ENCODE peak calls at places on chromosomes 1 and 21, in nine cellular contexts. T, U, I, E, J, Y, A, M and V are unnamed samples.

GRCh38 chr21:41112740-41113692 is 54.9 kb upstream of the BACE2 start:
- DNase-seq in T (peak; percentile 33), U (no peak), I (no peak), E (peak; percentile 54), J (peak; percentile 67), Y (no peak), A (peak; percentile 94), M (no peak), V (peak; percentile 70)

GRCh38 chr1:1359316-1359667 is 937 bp upstream of the MXRA8 start:
- DNase-seq in T (peak; percentile 47), U (no peak), I (no peak), E (no peak), J (peak; percentile 83), Y (no peak), A (peak; percentile 80), M (peak; percentile 60), V (peak; percentile 84)

GRCh38 chr1:150321826-150322166 is 463 bp downstream of the PRPF3 start:
- DNase-seq in T (no peak), U (no peak), I (peak; percentile 31), E (no peak), J (no peak), Y (no peak), A (no peak), M (no peak), V (no peak)

GRCh38 chr1:1359668-1360468 is 1.5 kb upstream of the MXRA8 start:
- DNase-seq in T (no peak), U (peak; percentile 37), I (no peak), E (no peak), J (peak; percentile 39), Y (peak; percentile 80), A (peak; percentile 61), M (no peak), V (peak; percentile 87)

GRCh38 chr1:30615816-30616590 is 107.4 kb downstream of the MATN1 start:
- DNase-seq in T (no peak), U (no peak), I (no peak), E (no peak), J (no peak), Y (no peak), A (no peak), M (no peak), V (no peak)

GRCh38 chr21:31730687-31731111 is 1.2 kb downstream of the SCAF4 start:
- DNase-seq in T (no peak), U (no peak), I (no peak), E (no peak), J (peak; percentile 44), Y (no peak), A (no peak), M (no peak), V (peak; percentile 40)

GRCh38 chr1:183096351-183096750 is 73.1 kb downstream of the LAMC1 start:
- DNase-seq in T (no peak), U (no peak), I (no peak), E (no peak), J (no peak), Y (no peak), A (no peak), M (no peak), V (no peak)

GRCh38 chr21:14875704-14876364 is 189.0 kb downstream of the NRIP1 start:
- DNase-seq in T (no peak), U (no peak), I (no peak), E (no peak), J (peak; percentile 64), Y (no peak), A (no peak), M (no peak), V (no peak)

GRCh38 chr1:6080469-6080868 is 34.8 kb downstream of the KCNAB2 start:
- DNase-seq in T (no peak), U (peak; percentile 63), I (no peak), E (no peak), J (no peak), Y (no peak), A (no peak), M (no peak), V (no peak)

GRCh38 chr1:235078927-235079381 is 49.7 kb downstream of the TOMM20 start:
- DNase-seq in T (no peak), U (no peak), I (no peak), E (no peak), J (peak; percentile 46), Y (no peak), A (no peak), M (no peak), V (peak; percentile 27)

GRCh38 chr1:210687582-210688279 is 359.0 kb downstream of the HHAT start:
- DNase-seq in T (no peak), U (no peak), I (no peak), E (no peak), J (no peak), Y (no peak), A (no peak), M (no peak), V (no peak)

GRCh38 chr1:3130268-3130667 is 61.3 kb downstream of the PRDM16 start:
- DNase-seq in T (no peak), U (no peak), I (no peak), E (no peak), J (no peak), Y (no peak), A (no peak), M (no peak), V (no peak)

GRCh38 chr1:206797534-206798383 is 25.5 kb upstream of the IL10 start:
- DNase-seq in T (no peak), U (no peak), I (no peak), E (no peak), J (no peak), Y (no peak), A (no peak), M (no peak), V (peak; percentile 19)

GRCh38 chr1:240094043-240094722 is 2.5 kb downstream of the FMN2 start:
- DNase-seq in T (no peak), U (no peak), I (no peak), E (no peak), J (no peak), Y (no peak), A (no peak), M (no peak), V (no peak)

GRCh38 chr1:51569284-51570062 is 47.4 kb upstream of the OSBPL9 start:
- DNase-seq in T (peak; percentile 30), U (no peak), I (no peak), E (no peak), J (peak; percentile 71), Y (no peak), A (peak; percentile 59), M (peak; percentile 77), V (peak; percentile 81)

GRCh38 chr1:113678159-113678469 is 81.2 kb downstream of the PHTF1 start:
- DNase-seq in T (no peak), U (no peak), I (no peak), E (no peak), J (no peak), Y (no peak), A (no peak), M (no peak), V (no peak)
- TF ChIP-seq CTCF in T (no peak), U (no peak), I (no peak), E (peak; percentile 10), J (no peak), Y (no peak), A (no peak), M (peak; percentile 50), V (no peak)

DNA sequence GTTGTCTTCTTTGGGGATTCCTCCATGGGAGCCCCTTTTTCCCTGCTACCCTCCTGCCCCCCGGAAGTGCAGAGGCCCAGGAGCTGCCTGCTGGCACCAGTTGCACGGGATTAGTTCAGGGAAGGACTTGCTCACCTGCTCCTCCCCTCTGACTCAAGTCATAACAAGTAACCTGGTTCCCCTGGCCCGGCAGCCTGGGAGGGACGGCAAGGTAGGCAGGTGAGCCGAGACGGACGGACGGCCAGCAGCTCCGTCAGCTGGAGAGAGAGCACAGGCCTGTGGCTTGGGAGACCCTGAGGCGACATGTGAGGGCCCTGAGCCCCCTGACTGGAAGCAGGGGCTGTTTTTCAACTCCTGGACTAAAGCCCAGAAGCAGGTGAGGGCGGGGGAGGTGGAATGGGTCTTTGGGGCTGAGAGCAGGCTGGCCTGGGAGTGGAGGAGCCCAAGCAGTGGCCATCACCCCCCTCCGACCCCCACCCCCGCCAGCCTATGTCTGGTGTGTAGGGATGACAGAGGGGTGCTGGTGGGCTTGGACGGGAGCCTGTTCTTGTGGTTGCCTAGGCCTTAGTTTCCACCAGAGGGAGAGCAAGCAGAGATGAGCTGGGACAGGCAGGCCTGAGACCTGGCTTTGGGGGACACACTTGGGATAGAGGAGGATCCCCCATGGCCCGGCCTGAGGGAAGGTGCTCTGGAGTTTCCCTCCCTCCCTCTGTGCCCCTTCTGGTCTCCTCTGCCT is at the start of gene INAVA:
- DNase-seq in T (no peak), U (no peak), I (no peak), E (no peak), J (no peak), Y (no peak), A (no peak), M (peak; percentile 90), V (no peak)
- H3K4me3 ChIP-seq in T (no peak within 1 kb of the TSS), U (no peak within 1 kb of the TSS), I (peak within 1 kb of the TSS; percentile 0), E (no peak within 1 kb of the TSS), J (no peak within 1 kb of the TSS), Y (no peak within 1 kb of the TSS), A (no peak within 1 kb of the TSS), M (peak within 1 kb of the TSS; percentile 69), V (no peak within 1 kb of the TSS)

GRCh38 chr1:167200272-167200671 is 20.4 kb upstream of the POU2F1 start:
- DNase-seq in T (no peak), U (no peak), I (no peak), E (no peak), J (no peak), Y (no peak), A (no peak), M (no peak), V (no peak)
- TF ChIP-seq CTCF in T (no peak), U (no peak), I (no peak), E (no peak), J (no peak), Y (no peak), A (no peak), M (no peak), V (no peak)

GRCh38 chr1:20648438-20648837 is 12.7 kb downstream of the DDOST start:
- DNase-seq in T (no peak), U (no peak), I (no peak), E (no peak), J (no peak), Y (no peak), A (no peak), M (no peak), V (no peak)

GRCh38 chr1:20657024-20657423 is 4.1 kb downstream of the DDOST start:
- DNase-seq in T (no peak), U (no peak), I (no peak), E (no peak), J (no peak), Y (no peak), A (no peak), M (no peak), V (no peak)

GRCh38 chr1:20654104-20654690 is 7.0 kb downstream of the DDOST start:
- DNase-seq in T (no peak), U (peak; percentile 68), I (no peak), E (no peak), J (no peak), Y (no peak), A (no peak), M (no peak), V (peak; percentile 37)

GRCh38 chr1:20648946-20649345 is 12.2 kb downstream of the DDOST start:
- DNase-seq in T (no peak), U (no peak), I (no peak), E (no peak), J (no peak), Y (no peak), A (no peak), M (no peak), V (no peak)

DNA sequence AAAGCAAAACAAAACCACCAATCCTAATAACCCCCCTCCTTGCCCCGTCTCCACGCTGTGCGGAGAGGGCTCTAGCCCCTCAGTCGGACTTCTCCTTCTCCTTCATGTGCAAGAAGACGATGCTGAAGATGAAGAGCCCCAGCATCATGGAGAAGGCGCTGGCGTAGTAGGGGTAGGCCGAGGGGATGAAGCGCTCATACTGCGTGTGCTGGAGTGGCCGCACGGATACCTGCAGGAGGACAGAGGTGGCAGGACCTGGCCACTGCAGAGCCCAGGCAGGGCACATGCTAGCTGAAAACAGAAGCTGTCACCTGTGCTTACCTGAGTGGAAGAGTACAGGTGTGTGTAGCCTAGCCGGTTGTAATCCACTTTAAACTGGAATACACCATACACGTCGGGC is 8.9 kb downstream of the DDOST start:
- DNase-seq in T (no peak), U (no peak), I (no peak), E (no peak), J (no peak), Y (no peak), A (no peak), M (no peak), V (no peak)
- H3K4me3 ChIP-seq in T (no peak overlapping the region), U (no peak overlapping the region), I (no peak overlapping the region), E (no peak overlapping the region), J (no peak overlapping the region), Y (no peak overlapping the region), A (no peak overlapping the region), M (no peak overlapping the region), V (no peak overlapping the region)